ENCODE peak calls at places on chromosomes 13 and 19, in nine cellular contexts. One of them, this sample, is unnamed.

GRCh38 chr13:18949489-18949761 is 232.2 kb downstream of the TUBA3C start:
- DNase-seq in stimulated activated CD8-positive, alpha-beta memory T cell treated with anti-CD3 and anti-CD28 coated beads, Interleukin-2, amount 100 ng/mL, for 1 hour: no peak
- DNase-seq in RWPE1: no peak
- DNase-seq in immature natural killer cell: no peak
- DNase-seq in activated CD8-positive, alpha-beta memory T cell treated with anti-CD3 and anti-CD28 coated beads, Interleukin-2, amount 10 ng/mL, durations not matched to agents 7 days and 5 days: no peak
- DNase-seq in naive thymus-derived CD8-positive, alpha-beta T cell: no peak
- DNase-seq in NCI-H345: no peak
- DNase-seq in NCI-H510A: no peak
- DNase-seq in IMR-90: no peak
- DNase-seq in this sample: no peak

GRCh38 chr19:16222806-16223205 is 25.1 kb downstream of the AP1M1 start:
- DNase-seq in stimulated activated CD8-positive, alpha-beta memory T cell treated with anti-CD3 and anti-CD28 coated beads, Interleukin-2, amount 100 ng/mL, for 1 hour: no peak
- DNase-seq in RWPE1: no peak
- DNase-seq in immature natural killer cell: no peak
- DNase-seq in activated CD8-positive, alpha-beta memory T cell treated with anti-CD3 and anti-CD28 coated beads, Interleukin-2, amount 10 ng/mL, durations not matched to agents 7 days and 5 days: no peak
- DNase-seq in naive thymus-derived CD8-positive, alpha-beta T cell: no peak
- DNase-seq in NCI-H345: no peak
- DNase-seq in NCI-H510A: no peak
- DNase-seq in IMR-90: peak
- DNase-seq in this sample: no peak

GRCh38 chr13:91242652-91243051 is 104.8 kb upstream of the MIR17HG start:
- DNase-seq in stimulated activated CD8-positive, alpha-beta memory T cell treated with anti-CD3 and anti-CD28 coated beads, Interleukin-2, amount 100 ng/mL, for 1 hour: no peak
- DNase-seq in RWPE1: no peak
- DNase-seq in immature natural killer cell: no peak
- DNase-seq in activated CD8-positive, alpha-beta memory T cell treated with anti-CD3 and anti-CD28 coated beads, Interleukin-2, amount 10 ng/mL, durations not matched to agents 7 days and 5 days: no peak
- DNase-seq in naive thymus-derived CD8-positive, alpha-beta T cell: no peak
- DNase-seq in NCI-H345: no peak
- DNase-seq in NCI-H510A: no peak
- DNase-seq in IMR-90: no peak
- DNase-seq in this sample: no peak

GRCh38 chr13:37797606-37798005 is 72.0 kb downstream of the TRPC4 start:
- DNase-seq in stimulated activated CD8-positive, alpha-beta memory T cell treated with anti-CD3 and anti-CD28 coated beads, Interleukin-2, amount 100 ng/mL, for 1 hour: no peak
- DNase-seq in RWPE1: no peak
- DNase-seq in immature natural killer cell: no peak
- DNase-seq in activated CD8-positive, alpha-beta memory T cell treated with anti-CD3 and anti-CD28 coated beads, Interleukin-2, amount 10 ng/mL, durations not matched to agents 7 days and 5 days: no peak
- DNase-seq in naive thymus-derived CD8-positive, alpha-beta T cell: no peak
- DNase-seq in NCI-H345: no peak
- DNase-seq in NCI-H510A: no peak
- DNase-seq in IMR-90: no peak
- DNase-seq in this sample: no peak

GRCh38 chr13:62544928-62545327 is 1129.3 kb upstream of the PCDH20 start:
- DNase-seq in stimulated activated CD8-positive, alpha-beta memory T cell treated with anti-CD3 and anti-CD28 coated beads, Interleukin-2, amount 100 ng/mL, for 1 hour: no peak
- DNase-seq in RWPE1: no peak
- DNase-seq in immature natural killer cell: no peak
- DNase-seq in activated CD8-positive, alpha-beta memory T cell treated with anti-CD3 and anti-CD28 coated beads, Interleukin-2, amount 10 ng/mL, durations not matched to agents 7 days and 5 days: no peak
- DNase-seq in naive thymus-derived CD8-positive, alpha-beta T cell: no peak
- DNase-seq in NCI-H345: no peak
- DNase-seq in NCI-H510A: no peak
- DNase-seq in IMR-90: no peak
- DNase-seq in this sample: no peak

GRCh38 chr13:109647046-109647445 is 139.3 kb downstream of the IRS2 start:
- DNase-seq in stimulated activated CD8-positive, alpha-beta memory T cell treated with anti-CD3 and anti-CD28 coated beads, Interleukin-2, amount 100 ng/mL, for 1 hour: no peak
- DNase-seq in RWPE1: peak
- DNase-seq in immature natural killer cell: no peak
- DNase-seq in activated CD8-positive, alpha-beta memory T cell treated with anti-CD3 and anti-CD28 coated beads, Interleukin-2, amount 10 ng/mL, durations not matched to agents 7 days and 5 days: no peak
- DNase-seq in naive thymus-derived CD8-positive, alpha-beta T cell: no peak
- DNase-seq in NCI-H345: no peak
- DNase-seq in NCI-H510A: no peak
- DNase-seq in IMR-90: no peak
- DNase-seq in this sample: no peak

GRCh38 chr13:109243311-109243951 is 543.0 kb downstream of the IRS2 start:
- DNase-seq in stimulated activated CD8-positive, alpha-beta memory T cell treated with anti-CD3 and anti-CD28 coated beads, Interleukin-2, amount 100 ng/mL, for 1 hour: no peak
- DNase-seq in RWPE1: peak
- DNase-seq in immature natural killer cell: no peak
- DNase-seq in activated CD8-positive, alpha-beta memory T cell treated with anti-CD3 and anti-CD28 coated beads, Interleukin-2, amount 10 ng/mL, durations not matched to agents 7 days and 5 days: no peak
- DNase-seq in naive thymus-derived CD8-positive, alpha-beta T cell: no peak
- DNase-seq in NCI-H345: no peak
- DNase-seq in NCI-H510A: no peak
- DNase-seq in IMR-90: peak
- DNase-seq in this sample: no peak

GRCh38 chr19:16899566-16900075 is 10.8 kb downstream of the F2RL3 start:
- DNase-seq in stimulated activated CD8-positive, alpha-beta memory T cell treated with anti-CD3 and anti-CD28 coated beads, Interleukin-2, amount 100 ng/mL, for 1 hour: no peak
- DNase-seq in RWPE1: no peak
- DNase-seq in immature natural killer cell: peak
- DNase-seq in activated CD8-positive, alpha-beta memory T cell treated with anti-CD3 and anti-CD28 coated beads, Interleukin-2, amount 10 ng/mL, durations not matched to agents 7 days and 5 days: peak
- DNase-seq in naive thymus-derived CD8-positive, alpha-beta T cell: no peak
- DNase-seq in NCI-H345: no peak
- DNase-seq in NCI-H510A: no peak
- DNase-seq in IMR-90: no peak
- DNase-seq in this sample: no peak

GRCh38 chr13:84118845-84119409 is 236.7 kb upstream of the SLITRK1 start:
- DNase-seq in stimulated activated CD8-positive, alpha-beta memory T cell treated with anti-CD3 and anti-CD28 coated beads, Interleukin-2, amount 100 ng/mL, for 1 hour: no peak
- DNase-seq in RWPE1: no peak
- DNase-seq in immature natural killer cell: no peak
- DNase-seq in activated CD8-positive, alpha-beta memory T cell treated with anti-CD3 and anti-CD28 coated beads, Interleukin-2, amount 10 ng/mL, durations not matched to agents 7 days and 5 days: no peak
- DNase-seq in naive thymus-derived CD8-positive, alpha-beta T cell: no peak
- DNase-seq in NCI-H345: no peak
- DNase-seq in NCI-H510A: no peak
- DNase-seq in IMR-90: no peak
- DNase-seq in this sample: no peak

GRCh38 chr19:45876411-45877197 is 9.3 kb downstream of the IRF2BP1 start:
- DNase-seq in stimulated activated CD8-positive, alpha-beta memory T cell treated with anti-CD3 and anti-CD28 coated beads, Interleukin-2, amount 100 ng/mL, for 1 hour: no peak
- DNase-seq in RWPE1: no peak
- DNase-seq in immature natural killer cell: no peak
- DNase-seq in activated CD8-positive, alpha-beta memory T cell treated with anti-CD3 and anti-CD28 coated beads, Interleukin-2, amount 10 ng/mL, durations not matched to agents 7 days and 5 days: no peak
- DNase-seq in naive thymus-derived CD8-positive, alpha-beta T cell: no peak
- DNase-seq in NCI-H345: no peak
- DNase-seq in NCI-H510A: no peak
- DNase-seq in IMR-90: peak
- DNase-seq in this sample: no peak

GRCh38 chr19:55255618-55256423 is 3.0 kb downstream of the PPP6R1 start:
- DNase-seq in stimulated activated CD8-positive, alpha-beta memory T cell treated with anti-CD3 and anti-CD28 coated beads, Interleukin-2, amount 100 ng/mL, for 1 hour: no peak
- DNase-seq in RWPE1: no peak
- DNase-seq in immature natural killer cell: peak
- DNase-seq in activated CD8-positive, alpha-beta memory T cell treated with anti-CD3 and anti-CD28 coated beads, Interleukin-2, amount 10 ng/mL, durations not matched to agents 7 days and 5 days: peak
- DNase-seq in naive thymus-derived CD8-positive, alpha-beta T cell: peak
- DNase-seq in NCI-H345: no peak
- DNase-seq in NCI-H510A: no peak
- DNase-seq in IMR-90: peak
- DNase-seq in this sample: no peak

GRCh38 chr13:111573362-111573761 is 252.9 kb downstream of the TEX29 start:
- DNase-seq in stimulated activated CD8-positive, alpha-beta memory T cell treated with anti-CD3 and anti-CD28 coated beads, Interleukin-2, amount 100 ng/mL, for 1 hour: no peak
- DNase-seq in RWPE1: no peak
- DNase-seq in immature natural killer cell: no peak
- DNase-seq in activated CD8-positive, alpha-beta memory T cell treated with anti-CD3 and anti-CD28 coated beads, Interleukin-2, amount 10 ng/mL, durations not matched to agents 7 days and 5 days: no peak
- DNase-seq in naive thymus-derived CD8-positive, alpha-beta T cell: no peak
- DNase-seq in NCI-H345: peak
- DNase-seq in NCI-H510A: no peak
- DNase-seq in IMR-90: no peak
- DNase-seq in this sample: no peak

GRCh38 chr13:27783111-27783510 is 9.2 kb upstream of the GSX1 start:
- DNase-seq in stimulated activated CD8-positive, alpha-beta memory T cell treated with anti-CD3 and anti-CD28 coated beads, Interleukin-2, amount 100 ng/mL, for 1 hour: no peak
- DNase-seq in RWPE1: peak
- DNase-seq in immature natural killer cell: no peak
- DNase-seq in activated CD8-positive, alpha-beta memory T cell treated with anti-CD3 and anti-CD28 coated beads, Interleukin-2, amount 10 ng/mL, durations not matched to agents 7 days and 5 days: no peak
- DNase-seq in naive thymus-derived CD8-positive, alpha-beta T cell: no peak
- DNase-seq in NCI-H345: peak
- DNase-seq in NCI-H510A: no peak
- DNase-seq in IMR-90: peak
- DNase-seq in this sample: no peak

GRCh38 chr19:38708413-38709024 is 35.8 kb downstream of the CAPN12 start:
- DNase-seq in stimulated activated CD8-positive, alpha-beta memory T cell treated with anti-CD3 and anti-CD28 coated beads, Interleukin-2, amount 100 ng/mL, for 1 hour: no peak
- DNase-seq in RWPE1: no peak
- DNase-seq in immature natural killer cell: no peak
- DNase-seq in activated CD8-positive, alpha-beta memory T cell treated with anti-CD3 and anti-CD28 coated beads, Interleukin-2, amount 10 ng/mL, durations not matched to agents 7 days and 5 days: no peak
- DNase-seq in naive thymus-derived CD8-positive, alpha-beta T cell: no peak
- DNase-seq in NCI-H345: no peak
- DNase-seq in NCI-H510A: no peak
- DNase-seq in IMR-90: no peak
- DNase-seq in this sample: no peak

GRCh38 chr19:35901854-35902661 is at the start of gene HCST:
- DNase-seq in stimulated activated CD8-positive, alpha-beta memory T cell treated with anti-CD3 and anti-CD28 coated beads, Interleukin-2, amount 100 ng/mL, for 1 hour: no peak
- DNase-seq in RWPE1: no peak
- DNase-seq in immature natural killer cell: peak
- DNase-seq in activated CD8-positive, alpha-beta memory T cell treated with anti-CD3 and anti-CD28 coated beads, Interleukin-2, amount 10 ng/mL, durations not matched to agents 7 days and 5 days: peak
- DNase-seq in naive thymus-derived CD8-positive, alpha-beta T cell: peak
- DNase-seq in NCI-H345: no peak
- DNase-seq in NCI-H510A: no peak
- DNase-seq in IMR-90: peak
- DNase-seq in this sample: no peak

GRCh38 chr13:74226791-74227475 is 92.7 kb upstream of the KLF12 start:
- DNase-seq in stimulated activated CD8-positive, alpha-beta memory T cell treated with anti-CD3 and anti-CD28 coated beads, Interleukin-2, amount 100 ng/mL, for 1 hour: no peak
- DNase-seq in RWPE1: no peak
- DNase-seq in immature natural killer cell: no peak
- DNase-seq in activated CD8-positive, alpha-beta memory T cell treated with anti-CD3 and anti-CD28 coated beads, Interleukin-2, amount 10 ng/mL, durations not matched to agents 7 days and 5 days: no peak
- DNase-seq in naive thymus-derived CD8-positive, alpha-beta T cell: no peak
- DNase-seq in NCI-H345: no peak
- DNase-seq in NCI-H510A: no peak
- DNase-seq in IMR-90: peak
- DNase-seq in this sample: no peak

GRCh38 chr13:40167327-40167726 is 499.1 kb downstream of the FOXO1 start:
- DNase-seq in stimulated activated CD8-positive, alpha-beta memory T cell treated with anti-CD3 and anti-CD28 coated beads, Interleukin-2, amount 100 ng/mL, for 1 hour: no peak
- DNase-seq in RWPE1: no peak
- DNase-seq in immature natural killer cell: no peak
- DNase-seq in activated CD8-positive, alpha-beta memory T cell treated with anti-CD3 and anti-CD28 coated beads, Interleukin-2, amount 10 ng/mL, durations not matched to agents 7 days and 5 days: no peak
- DNase-seq in naive thymus-derived CD8-positive, alpha-beta T cell: no peak
- DNase-seq in NCI-H345: no peak
- DNase-seq in NCI-H510A: no peak
- DNase-seq in IMR-90: no peak
- DNase-seq in this sample: no peak

GRCh38 chr19:15684828-15685227 is 11.9 kb downstream of the CYP4F12 start:
- DNase-seq in stimulated activated CD8-positive, alpha-beta memory T cell treated with anti-CD3 and anti-CD28 coated beads, Interleukin-2, amount 100 ng/mL, for 1 hour: no peak
- DNase-seq in RWPE1: peak
- DNase-seq in immature natural killer cell: no peak
- DNase-seq in activated CD8-positive, alpha-beta memory T cell treated with anti-CD3 and anti-CD28 coated beads, Interleukin-2, amount 10 ng/mL, durations not matched to agents 7 days and 5 days: no peak
- DNase-seq in naive thymus-derived CD8-positive, alpha-beta T cell: no peak
- DNase-seq in NCI-H345: no peak
- DNase-seq in NCI-H510A: no peak
- DNase-seq in IMR-90: no peak
- DNase-seq in this sample: no peak

GRCh38 chr13:113856716-113857065 is 7.2 kb downstream of the GAS6 start:
- DNase-seq in stimulated activated CD8-positive, alpha-beta memory T cell treated with anti-CD3 and anti-CD28 coated beads, Interleukin-2, amount 100 ng/mL, for 1 hour: no peak
- DNase-seq in RWPE1: no peak
- DNase-seq in immature natural killer cell: no peak
- DNase-seq in activated CD8-positive, alpha-beta memory T cell treated with anti-CD3 and anti-CD28 coated beads, Interleukin-2, amount 10 ng/mL, durations not matched to agents 7 days and 5 days: no peak
- DNase-seq in naive thymus-derived CD8-positive, alpha-beta T cell: no peak
- DNase-seq in NCI-H345: no peak
- DNase-seq in NCI-H510A: no peak
- DNase-seq in IMR-90: peak
- DNase-seq in this sample: no peak

GRCh38 chr19:18425515-18426415 is 6.6 kb downstream of the SSBP4 start:
- DNase-seq in stimulated activated CD8-positive, alpha-beta memory T cell treated with anti-CD3 and anti-CD28 coated beads, Interleukin-2, amount 100 ng/mL, for 1 hour: no peak
- DNase-seq in RWPE1: no peak
- DNase-seq in immature natural killer cell: no peak
- DNase-seq in activated CD8-positive, alpha-beta memory T cell treated with anti-CD3 and anti-CD28 coated beads, Interleukin-2, amount 10 ng/mL, durations not matched to agents 7 days and 5 days: no peak
- DNase-seq in naive thymus-derived CD8-positive, alpha-beta T cell: no peak
- DNase-seq in NCI-H345: no peak
- DNase-seq in NCI-H510A: no peak
- DNase-seq in IMR-90: peak
- DNase-seq in this sample: no peak

GRCh38 chr19:55464039-55464668 is 397 bp downstream of the C19orf85 start:
- DNase-seq in stimulated activated CD8-positive, alpha-beta memory T cell treated with anti-CD3 and anti-CD28 coated beads, Interleukin-2, amount 100 ng/mL, for 1 hour: no peak
- DNase-seq in RWPE1: no peak
- DNase-seq in immature natural killer cell: no peak
- DNase-seq in activated CD8-positive, alpha-beta memory T cell treated with anti-CD3 and anti-CD28 coated beads, Interleukin-2, amount 10 ng/mL, durations not matched to agents 7 days and 5 days: no peak
- DNase-seq in naive thymus-derived CD8-positive, alpha-beta T cell: no peak
- DNase-seq in NCI-H345: no peak
- DNase-seq in NCI-H510A: no peak
- DNase-seq in IMR-90: no peak
- DNase-seq in this sample: no peak

GRCh38 chr19:55277494-55277893 is 2.4 kb downstream of the HSPBP1 start:
- DNase-seq in stimulated activated CD8-positive, alpha-beta memory T cell treated with anti-CD3 and anti-CD28 coated beads, Interleukin-2, amount 100 ng/mL, for 1 hour: no peak
- DNase-seq in RWPE1: no peak
- DNase-seq in immature natural killer cell: no peak
- DNase-seq in activated CD8-positive, alpha-beta memory T cell treated with anti-CD3 and anti-CD28 coated beads, Interleukin-2, amount 10 ng/mL, durations not matched to agents 7 days and 5 days: no peak
- DNase-seq in naive thymus-derived CD8-positive, alpha-beta T cell: no peak
- DNase-seq in NCI-H345: no peak
- DNase-seq in NCI-H510A: no peak
- DNase-seq in IMR-90: no peak
- DNase-seq in this sample: no peak

GRCh38 chr13:85074543-85075313 is 724.5 kb downstream of the SLITRK6 start:
- DNase-seq in stimulated activated CD8-positive, alpha-beta memory T cell treated with anti-CD3 and anti-CD28 coated beads, Interleukin-2, amount 100 ng/mL, for 1 hour: no peak
- DNase-seq in RWPE1: no peak
- DNase-seq in immature natural killer cell: no peak
- DNase-seq in activated CD8-positive, alpha-beta memory T cell treated with anti-CD3 and anti-CD28 coated beads, Interleukin-2, amount 10 ng/mL, durations not matched to agents 7 days and 5 days: no peak
- DNase-seq in naive thymus-derived CD8-positive, alpha-beta T cell: no peak
- DNase-seq in NCI-H345: no peak
- DNase-seq in NCI-H510A: no peak
- DNase-seq in IMR-90: no peak
- DNase-seq in this sample: no peak

GRCh38 chr13:97367427-97367826 is 66.5 kb upstream of the RAP2A start:
- DNase-seq in stimulated activated CD8-positive, alpha-beta memory T cell treated with anti-CD3 and anti-CD28 coated beads, Interleukin-2, amount 100 ng/mL, for 1 hour: no peak
- DNase-seq in RWPE1: peak
- DNase-seq in immature natural killer cell: no peak
- DNase-seq in activated CD8-positive, alpha-beta memory T cell treated with anti-CD3 and anti-CD28 coated beads, Interleukin-2, amount 10 ng/mL, durations not matched to agents 7 days and 5 days: no peak
- DNase-seq in naive thymus-derived CD8-positive, alpha-beta T cell: no peak
- DNase-seq in NCI-H345: no peak
- DNase-seq in NCI-H510A: no peak
- DNase-seq in IMR-90: peak
- DNase-seq in this sample: no peak

GRCh38 chr19:12137541-12137940 is 2.6 kb downstream of the ZNF20 start:
- DNase-seq in stimulated activated CD8-positive, alpha-beta memory T cell treated with anti-CD3 and anti-CD28 coated beads, Interleukin-2, amount 100 ng/mL, for 1 hour: no peak
- DNase-seq in RWPE1: no peak
- DNase-seq in immature natural killer cell: no peak
- DNase-seq in activated CD8-positive, alpha-beta memory T cell treated with anti-CD3 and anti-CD28 coated beads, Interleukin-2, amount 10 ng/mL, durations not matched to agents 7 days and 5 days: peak
- DNase-seq in naive thymus-derived CD8-positive, alpha-beta T cell: peak
- DNase-seq in NCI-H345: no peak
- DNase-seq in NCI-H510A: no peak
- DNase-seq in IMR-90: no peak
- DNase-seq in this sample: no peak

GRCh38 chr13:64810701-64811258 is 2419.4 kb downstream of the PCDH9 start:
- DNase-seq in stimulated activated CD8-positive, alpha-beta memory T cell treated with anti-CD3 and anti-CD28 coated beads, Interleukin-2, amount 100 ng/mL, for 1 hour: no peak
- DNase-seq in RWPE1: no peak
- DNase-seq in immature natural killer cell: no peak
- DNase-seq in activated CD8-positive, alpha-beta memory T cell treated with anti-CD3 and anti-CD28 coated beads, Interleukin-2, amount 10 ng/mL, durations not matched to agents 7 days and 5 days: no peak
- DNase-seq in naive thymus-derived CD8-positive, alpha-beta T cell: no peak
- DNase-seq in NCI-H345: no peak
- DNase-seq in NCI-H510A: no peak
- DNase-seq in IMR-90: peak
- DNase-seq in this sample: no peak

GRCh38 chr13:20475927-20476691 is 49.5 kb downstream of the CRYL1 start:
- DNase-seq in stimulated activated CD8-positive, alpha-beta memory T cell treated with anti-CD3 and anti-CD28 coated beads, Interleukin-2, amount 100 ng/mL, for 1 hour: peak
- DNase-seq in RWPE1: no peak
- DNase-seq in immature natural killer cell: peak
- DNase-seq in activated CD8-positive, alpha-beta memory T cell treated with anti-CD3 and anti-CD28 coated beads, Interleukin-2, amount 10 ng/mL, durations not matched to agents 7 days and 5 days: peak
- DNase-seq in naive thymus-derived CD8-positive, alpha-beta T cell: peak
- DNase-seq in NCI-H345: no peak
- DNase-seq in NCI-H510A: no peak
- DNase-seq in IMR-90: no peak
- DNase-seq in this sample: no peak

GRCh38 chr13:41463823-41464602 is 6.7 kb downstream of the RGCC start:
- DNase-seq in stimulated activated CD8-positive, alpha-beta memory T cell treated with anti-CD3 and anti-CD28 coated beads, Interleukin-2, amount 100 ng/mL, for 1 hour: no peak
- DNase-seq in RWPE1: no peak
- DNase-seq in immature natural killer cell: no peak
- DNase-seq in activated CD8-positive, alpha-beta memory T cell treated with anti-CD3 and anti-CD28 coated beads, Interleukin-2, amount 10 ng/mL, durations not matched to agents 7 days and 5 days: peak
- DNase-seq in naive thymus-derived CD8-positive, alpha-beta T cell: peak
- DNase-seq in NCI-H345: no peak
- DNase-seq in NCI-H510A: no peak
- DNase-seq in IMR-90: no peak
- DNase-seq in this sample: no peak

This sample was measured in nucleus accumbens.